ENCODE peak calls at places on chromosomes 5 and 9, in ten cellular contexts. Y, J, O, X, U, P, I, T, L and D are unnamed samples.

GRCh38 chr5:126414874-126415502 is 8.2 kb upstream of the GRAMD2B start:
- DNase-seq in L (no peak), I (peak; percentile 59), O (peak; percentile 40), T (peak; percentile 32), J (no peak), X (no peak), Y (no peak), U (no peak), P (no peak), D (peak; percentile 79)

GRCh38 chr9:38214441-38214840 is 145.4 kb upstream of the SHB start:
- DNase-seq in Y (no peak), U (no peak), T (no peak), X (no peak), J (no peak), I (no peak), O (no peak), L (no peak), P (no peak), D (no peak)

GRCh38 chr9:129773262-129774048 is 20.6 kb upstream of the PTGES start:
- DNase-seq in U (no peak), X (peak; percentile 76), I (peak; percentile 53), P (no peak), T (peak; percentile 27), Y (peak; percentile 98), J (no peak), L (no peak), O (no peak), D (no peak)

GRCh38 chr5:134457801-134458200 is 46.1 kb upstream of the CDKN2AIPNL start:
- DNase-seq in Y (no peak), I (no peak), U (no peak), O (no peak), L (no peak), X (no peak), P (no peak), J (no peak), T (no peak), D (no peak)

GRCh38 chr5:91306497-91306896 is 76.6 kb downstream of the ARRDC3 start:
- DNase-seq in I (no peak), J (no peak), P (no peak), Y (no peak), L (no peak), T (no peak), U (no peak), X (no peak), O (no peak), D (no peak)

GRCh38 chr5:14342306-14342705 is 199.2 kb downstream of the TRIO start:
- DNase-seq in O (no peak), P (no peak), J (no peak), X (no peak), L (no peak), Y (no peak), T (no peak), I (no peak), U (no peak), D (no peak)

GRCh38 chr5:36928947-36929346 is 52.4 kb downstream of the NIPBL start:
- DNase-seq in T (peak; percentile 18), J (no peak), L (no peak), Y (peak; percentile 60), I (no peak), O (no peak), X (no peak), U (no peak), P (no peak), D (no peak)

GRCh38 chr5:87541033-87541432 is 128.3 kb upstream of the CCNH start:
- DNase-seq in I (peak; percentile 52), Y (peak; percentile 32), P (no peak), U (no peak), O (peak; percentile 46), J (no peak), X (no peak), L (peak; percentile 76), T (no peak), D (peak; percentile 75)

GRCh38 chr9:133787749-133788015 is 49.5 kb upstream of the SARDH start:
- DNase-seq in X (peak; percentile 25), O (no peak), J (no peak), I (peak; percentile 44), L (no peak), Y (peak; percentile 44), U (no peak), T (no peak), P (no peak), D (no peak)

GRCh38 chr5:68749648-68750047 is 344.2 kb upstream of the SLC30A5 start:
- DNase-seq in J (no peak), T (no peak), Y (no peak), O (no peak), X (no peak), P (no peak), U (no peak), L (no peak), I (no peak), D (no peak)

GRCh38 chr9:135605238-135605781 is 34.0 kb downstream of the GLT6D1 start:
- DNase-seq in O (peak; percentile 3), I (no peak), Y (no peak), T (no peak), X (no peak), U (no peak), L (peak; percentile 53), P (no peak), J (peak; percentile 41), D (peak; percentile 4)

DNA sequence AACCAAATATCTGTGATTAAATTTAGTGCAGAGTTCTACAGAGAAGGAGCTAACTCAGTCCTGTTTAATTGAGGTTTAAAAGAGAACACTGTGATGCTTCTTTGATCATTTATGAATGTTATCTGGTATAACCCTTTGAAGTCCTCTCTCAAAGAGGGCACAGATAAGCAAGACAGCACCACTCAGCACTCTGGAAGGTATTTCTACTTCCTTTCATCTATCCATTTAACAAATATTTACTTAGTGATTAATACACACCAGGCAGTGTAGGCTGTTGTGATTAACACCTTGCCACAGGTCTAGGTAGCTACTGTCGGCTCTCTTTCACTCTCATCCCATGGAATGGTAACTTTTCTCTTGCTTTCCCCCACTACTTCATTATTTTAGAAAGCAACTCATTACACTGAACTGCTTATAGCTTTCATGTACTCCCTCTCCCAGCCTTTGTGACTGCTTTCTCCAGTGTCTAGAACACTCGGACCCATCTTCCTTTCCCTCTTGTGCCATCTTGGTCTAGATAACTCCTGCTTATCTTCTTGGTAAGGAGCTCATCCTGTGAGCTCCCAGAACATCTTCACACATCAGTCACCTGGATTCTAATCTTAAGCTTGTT is 54.7 kb downstream of the GLDC start:
- DNase-seq in P (no peak), Y (no peak), U (no peak), J (no peak), T (no peak), I (no peak), L (no peak), O (no peak), X (no peak), D (no peak)
- H3K27ac ChIP-seq in P (no peak overlapping the region), Y (no peak overlapping the region), U (no peak overlapping the region), J (no peak overlapping the region), T (no peak overlapping the region), I (no peak overlapping the region), L (no peak overlapping the region), O (no peak overlapping the region), X (no peak overlapping the region), D (no peak overlapping the region)

GRCh38 chr9:93212409-93212808 is 28.5 kb downstream of the WNK2 start:
- DNase-seq in X (no peak), U (no peak), T (no peak), I (no peak), O (no peak), Y (no peak), J (peak; percentile 29), P (no peak), L (peak; percentile 17), D (no peak)

GRCh38 chr9:93211654-93212001 is 27.7 kb downstream of the WNK2 start:
- DNase-seq in I (no peak), U (no peak), X (no peak), O (no peak), P (no peak), J (no peak), T (no peak), Y (no peak), L (no peak), D (no peak)

GRCh38 chr9:93209576-93210323 is 25.8 kb downstream of the WNK2 start:
- DNase-seq in P (no peak), T (no peak), U (no peak), I (no peak), L (peak; percentile 37), J (peak; percentile 26), X (no peak), O (no peak), Y (no peak), D (no peak)

GRCh38 chr9:93210324-93210973 is 26.5 kb downstream of the WNK2 start:
- DNase-seq in I (no peak), X (no peak), O (no peak), P (no peak), J (peak; percentile 33), L (peak; percentile 11), Y (no peak), T (no peak), U (no peak), D (no peak)

GRCh38 chr9:93210974-93211653 is 27.2 kb downstream of the WNK2 start:
- DNase-seq in X (no peak), U (no peak), J (no peak), Y (no peak), T (no peak), P (no peak), O (no peak), I (no peak), L (no peak), D (no peak)
- H3K27ac ChIP-seq in X (no peak overlapping the region), U (no peak overlapping the region), J (no peak overlapping the region), Y (no peak overlapping the region), T (no peak overlapping the region), P (no peak overlapping the region), O (no peak overlapping the region), I (no peak overlapping the region), L (no peak overlapping the region), D (no peak overlapping the region)

DNA sequence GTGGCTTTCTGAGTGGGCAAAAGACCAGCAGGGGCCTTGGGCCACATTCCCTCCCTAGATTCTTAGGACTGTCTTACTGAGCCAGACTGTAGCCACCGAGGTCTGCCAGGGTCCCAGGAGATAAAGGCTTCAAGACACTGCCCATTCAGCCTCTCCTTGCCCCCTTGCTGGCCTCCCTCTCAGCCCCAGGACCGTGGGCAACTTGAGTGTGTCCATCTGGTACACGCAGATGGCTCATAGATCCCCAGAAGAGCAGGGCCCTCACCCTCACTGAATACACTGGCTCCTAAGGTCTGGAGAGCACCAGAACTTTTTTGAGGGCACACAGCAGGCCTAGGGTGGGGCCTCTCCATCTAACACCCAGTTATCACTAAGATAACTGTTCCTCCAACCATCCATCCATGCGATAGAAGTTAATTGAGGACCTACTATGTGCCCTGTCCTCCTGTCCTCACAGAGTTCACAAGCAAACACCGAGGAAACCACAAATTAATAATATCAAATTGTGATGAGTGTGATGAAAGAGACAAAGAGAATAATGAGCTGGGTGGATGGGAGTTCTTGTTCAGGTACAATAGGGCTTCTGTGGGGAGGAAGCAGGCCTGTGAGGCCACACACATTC is 4.9 kb upstream of the PDGFRB start:
- DNase-seq in X (no peak), O (no peak), U (no peak), T (no peak), Y (no peak), J (no peak), P (no peak), I (no peak), L (no peak), D (no peak)
- H3K27ac ChIP-seq in X (peak overlapping the region; percentile 79), O (peak overlapping the region; percentile 39), U (no peak overlapping the region), T (peak overlapping the region; percentile 77), Y (no peak overlapping the region), J (no peak overlapping the region), P (no peak overlapping the region), I (peak overlapping the region; percentile 98), L (no peak overlapping the region), D (peak overlapping the region; percentile 97)

DNA sequence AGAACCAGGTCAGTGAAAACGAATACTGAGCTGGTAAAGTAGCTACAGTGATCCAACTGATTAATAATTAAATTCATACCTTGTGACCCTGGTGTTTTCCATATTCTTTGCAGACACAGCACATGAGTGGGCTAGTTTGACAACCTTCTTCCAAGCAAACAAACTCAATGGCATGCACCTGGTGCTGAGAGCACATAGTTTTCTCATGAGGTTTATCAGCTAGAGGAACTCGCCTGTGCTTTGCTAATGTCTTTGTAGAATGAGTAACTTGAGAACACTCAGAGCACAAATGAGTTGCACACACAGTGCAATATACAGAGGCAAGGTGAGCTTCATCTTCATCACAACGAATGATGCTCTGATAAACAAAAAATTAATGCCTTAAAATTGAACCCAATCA is 12.6 kb downstream of the TRIM23 start:
- DNase-seq in X (no peak), I (no peak), O (no peak), L (no peak), P (no peak), U (no peak), T (no peak), Y (peak; percentile 23), J (no peak), D (no peak)
- H3K27ac ChIP-seq in X (no peak overlapping the region), I (no peak overlapping the region), O (no peak overlapping the region), L (no peak overlapping the region), P (no peak overlapping the region), U (no peak overlapping the region), T (no peak overlapping the region), Y (no peak overlapping the region), J (no peak overlapping the region), D (no peak overlapping the region)